ENCODE peak calls at places on chromosomes 2 and 18, in four cellular contexts. G is colonic mucosa, R is breast epithelium, E is mucosa of descending colon. L is an unnamed sample.
A peak's percentile ranks its signal among the peaks of the same experiment; 100 is the strongest.

GRCh38 chr2:187390891-187391290 is 57.2 kb downstream of the CALCRL start:
- DNase-seq in G (no peak), R (no peak), E (no peak), L (no peak)

GRCh38 chr2:102194609-102195268 is 7.9 kb downstream of the IL1RL2 start:
- DNase-seq in G (no peak), R (no peak), E (no peak), L (no peak)

GRCh38 chr18:48320639-48320945 is 88.6 kb downstream of the ZBTB7C start:
- DNase-seq in G (no peak), R (no peak), E (peak; percentile 38), L (no peak)

GRCh38 chr2:221602938-221603337 is 30.8 kb upstream of the EPHA4 start:
- DNase-seq in G (no peak), R (no peak), E (no peak), L (no peak)

GRCh38 chr2:177254433-177255226 is 9.9 kb downstream of the NFE2L2 start:
- DNase-seq in G (peak; percentile 87), R (no peak), E (peak; percentile 79), L (no peak)

GRCh38 chr2:213188971-213189899 is 37.8 kb upstream of the IKZF2 start:
- DNase-seq in G (no peak), R (no peak), E (no peak), L (no peak)

GRCh38 chr2:176139621-176140020 is 10.1 kb downstream of the HOXD8 start:
- DNase-seq in G (no peak), R (no peak), E (no peak), L (no peak)

GRCh38 chr2:231554748-231555545 is 24.7 kb upstream of the NMUR1 start:
- DNase-seq in G (peak; percentile 72), R (no peak), E (peak; percentile 73), L (no peak)

GRCh38 chr2:207974214-207974600 is 51.1 kb downstream of the PLEKHM3 start:
- DNase-seq in G (no peak), R (no peak), E (no peak), L (no peak)

GRCh38 chr2:210363876-210364275 is 48.9 kb upstream of the MYL1 start:
- DNase-seq in G (no peak), R (no peak), E (no peak), L (no peak)

GRCh38 chr2:85813978-85814801 is 60.4 kb downstream of the ATOH8 start:
- DNase-seq in G (peak; percentile 93), R (peak; percentile 89), E (peak; percentile 96), L (peak; percentile 54)

GRCh38 chr18:76657428-76657827 is 162.4 kb upstream of the ZNF516 start:
- DNase-seq in G (no peak), R (no peak), E (no peak), L (no peak)

GRCh38 chr2:9251154-9252001 is 44.8 kb downstream of the ASAP2 start:
- DNase-seq in G (no peak), R (peak; percentile 63), E (no peak), L (no peak)

GRCh38 chr2:235432741-235433520 is 60.9 kb upstream of the AGAP1 start:
- DNase-seq in G (no peak), R (no peak), E (no peak), L (no peak)

GRCh38 chr2:140122001-140122400 is 1341.8 kb upstream of the NXPH2 start:
- DNase-seq in G (no peak), R (no peak), E (no peak), L (no peak)

GRCh38 chr2:144597894-144598593 is 78.1 kb upstream of the ZEB2 start:
- DNase-seq in G (no peak), R (no peak), E (no peak), L (no peak)

GRCh38 chr18:46199515-46200147 is 95.4 kb downstream of the HAUS1 start:
- DNase-seq in G (no peak), R (no peak), E (no peak), L (no peak)

GRCh38 chr2:209496586-209496982 is 72.7 kb downstream of the MAP2 start:
- DNase-seq in G (no peak), R (no peak), E (no peak), L (no peak)

GRCh38 chr18:62045316-62045715 is 141.5 kb downstream of the PIGN start:
- DNase-seq in G (no peak), R (no peak), E (no peak), L (no peak)

GRCh38 chr2:64873472-64873924 is 115.7 kb upstream of the SLC1A4 start:
- DNase-seq in G (peak; percentile 87), R (peak; percentile 52), E (peak; percentile 89), L (peak; percentile 77)

GRCh38 chr2:200604571-200605255 is 18.9 kb downstream of the AOX1 start:
- DNase-seq in G (no peak), R (no peak), E (no peak), L (no peak)

GRCh38 chr18:6414723-6415362 is at the start of gene L3MBTL4:
- DNase-seq in G (peak; percentile 56), R (peak; percentile 23), E (peak; percentile 62), L (no peak)

GRCh38 chr18:9000736-9001135 is 101.8 kb upstream of the NDUFV2 start:
- DNase-seq in G (no peak), R (no peak), E (no peak), L (no peak)

GRCh38 chr2:159072795-159073194 is 104.4 kb downstream of the TANC1 start:
- DNase-seq in G (no peak), R (no peak), E (no peak), L (no peak)

GRCh38 chr18:37544196-37544595 is 21.4 kb downstream of the CELF4 start:
- DNase-seq in G (no peak), R (no peak), E (no peak), L (no peak)

GRCh38 chr2:210410542-210410941 is 66.0 kb downstream of the LANCL1 start:
- DNase-seq in G (no peak), R (no peak), E (no peak), L (no peak)

GRCh38 chr2:63465633-63466032 is 122.6 kb downstream of the WDPCP start:
- DNase-seq in G (no peak), R (no peak), E (no peak), L (no peak)

GRCh38 chr2:106886916-106887758 is 1.2 kb upstream of the ST6GAL2 start:
- DNase-seq in G (peak; percentile 65), R (peak; percentile 71), E (peak; percentile 34), L (no peak)

GRCh38 chr2:159615936-159616733 is at the start of gene BAZ2B:
- DNase-seq in G (peak; percentile 65), R (peak; percentile 35), E (peak; percentile 61), L (no peak)

GRCh38 chr2:106745468-106745867 is 140.5 kb downstream of the ST6GAL2 start:
- DNase-seq in G (no peak), R (no peak), E (no peak), L (no peak)

GRCh38 chr2:189940913-189941312 is 121.6 kb downstream of the MSTN start:
- DNase-seq in G (no peak), R (no peak), E (no peak), L (no peak)
- H3K9me3 ChIP-seq in G (no peaks in the 10 kb centered on the region), R (peaks cover 19% of the 10 kb centered on the region), E (peaks cover 31% of the 10 kb centered on the region), L (no peaks in the 10 kb centered on the region)

GRCh38 chr2:5187283-5187682 is 504.9 kb upstream of the SOX11 start:
- DNase-seq in G (no peak), R (no peak), E (no peak), L (no peak)
- H3K9me3 ChIP-seq in G (no peaks in the 10 kb centered on the region), R (no peaks in the 10 kb centered on the region), E (peaks cover 54% of the 10 kb centered on the region), L (no peaks in the 10 kb centered on the region)

GRCh38 chr2:47892338-47892730 is 14.0 kb downstream of the FBXO11 start:
- DNase-seq in G (no peak), R (no peak), E (no peak), L (no peak)

GRCh38 chr2:47890711-47891368 is 15.5 kb downstream of the FBXO11 start:
- DNase-seq in G (no peak), R (no peak), E (no peak), L (no peak)

GRCh38 chr2:47896450-47896968 is 9.8 kb downstream of the FBXO11 start:
- DNase-seq in G (no peak), R (no peak), E (no peak), L (no peak)

GRCh38 chr2:47891369-47892337 is 14.6 kb downstream of the FBXO11 start:
- DNase-seq in G (no peak), R (no peak), E (no peak), L (no peak)

DNA sequence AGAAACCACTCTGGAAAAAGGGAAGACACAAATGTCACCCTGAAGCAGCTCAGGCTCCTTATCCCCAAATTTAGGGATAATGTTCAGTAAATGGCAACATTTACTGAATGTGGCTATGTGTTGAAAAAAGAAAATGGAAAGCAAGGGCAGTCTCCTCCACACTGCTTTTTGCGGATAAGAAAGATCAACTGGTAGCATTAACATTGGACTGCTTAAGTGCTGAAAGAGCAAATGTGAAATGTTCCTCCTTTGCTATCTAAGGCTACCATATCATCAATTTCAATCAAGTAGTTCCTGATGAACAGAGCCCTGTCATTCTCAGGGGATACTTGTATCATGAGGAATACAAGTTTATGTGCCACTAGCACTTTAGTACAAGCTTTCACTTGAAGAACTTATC is 12.5 kb downstream of the FBXO11 start:
- DNase-seq in G (no peak), R (no peak), E (no peak), L (no peak)
- H3K9me3 ChIP-seq in G (no peaks in the 10 kb centered on the region), R (no peaks in the 10 kb centered on the region), E (no peaks in the 10 kb centered on the region), L (no peaks in the 10 kb centered on the region)

DNA sequence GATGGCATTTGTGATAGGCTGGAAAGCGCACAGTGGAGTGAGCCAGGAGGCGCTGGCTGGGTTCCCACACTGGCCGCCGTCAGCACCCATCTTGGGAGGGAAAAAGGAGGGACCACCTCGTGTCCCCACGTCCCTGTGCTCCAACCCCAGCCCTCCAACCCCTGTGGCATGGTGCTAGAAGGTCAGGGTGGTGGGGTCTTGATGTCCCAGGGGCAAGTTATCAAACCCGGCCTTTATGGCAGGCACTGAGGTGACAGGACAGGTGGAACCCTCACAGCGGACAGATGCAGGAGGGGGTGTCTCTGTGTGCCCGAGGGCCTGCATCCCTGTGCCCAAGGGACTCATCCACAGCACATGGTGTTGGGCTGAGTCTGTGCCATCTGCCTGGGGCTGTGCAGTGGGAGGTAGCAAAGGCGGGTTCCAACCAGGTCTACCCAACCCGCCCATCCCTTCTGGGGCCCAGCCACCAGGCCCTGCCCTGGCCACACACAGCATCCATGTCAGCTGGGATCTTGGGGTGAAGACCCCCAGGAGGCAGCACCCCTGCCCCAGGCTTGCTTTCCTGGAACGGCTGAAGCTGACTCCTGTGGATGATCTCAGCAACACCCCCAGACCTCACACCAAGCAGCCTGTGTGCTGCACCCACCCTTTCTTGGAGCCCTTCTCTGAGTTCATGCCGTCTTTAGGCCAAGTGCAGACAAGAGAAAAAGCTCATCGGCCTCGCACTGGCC is 246.1 kb downstream of the NDUFA10 start:
- DNase-seq in G (no peak), R (no peak), E (no peak), L (no peak)
- H3K9me3 ChIP-seq in G (no peaks in the 10 kb centered on the region), R (no peaks in the 10 kb centered on the region), E (no peaks in the 10 kb centered on the region), L (no peaks in the 10 kb centered on the region)

DNA sequence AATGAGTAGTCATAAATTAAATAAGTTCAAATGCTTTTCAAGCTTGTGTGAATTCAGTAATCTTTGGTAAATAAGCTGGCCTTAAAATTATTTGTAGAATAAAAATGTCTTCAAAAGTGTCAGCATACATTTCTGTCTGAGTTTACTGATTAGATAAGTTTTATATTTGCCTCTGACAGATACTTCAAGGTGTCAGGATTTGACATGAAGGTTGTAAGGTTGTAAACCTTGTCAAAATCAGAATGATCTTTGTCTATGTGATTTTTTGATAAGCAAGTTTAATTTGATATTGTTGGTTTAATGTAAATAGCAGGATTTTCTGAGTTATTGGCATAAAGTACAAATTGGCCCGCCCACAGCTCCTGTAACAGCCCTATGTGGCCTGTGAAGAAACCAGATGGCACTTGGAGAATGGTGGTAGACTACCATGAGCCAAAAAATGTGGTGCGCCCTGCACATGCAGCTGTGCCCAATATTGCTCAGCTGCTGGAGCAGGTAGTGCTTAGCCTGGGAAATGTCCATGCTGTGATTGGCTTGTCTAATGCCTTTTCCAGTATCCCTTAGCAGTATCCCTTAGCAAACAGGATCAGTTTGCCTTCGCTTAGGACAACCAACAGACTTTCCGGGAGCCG is 188.0 kb upstream of the SPHKAP start:
- DNase-seq in G (no peak), R (no peak), E (no peak), L (no peak)
- H3K9me3 ChIP-seq in G (no peaks in the 10 kb centered on the region), R (no peaks in the 10 kb centered on the region), E (no peaks in the 10 kb centered on the region), L (no peaks in the 10 kb centered on the region)